ENCODE peak calls at places on chromosome 16, in four cellular contexts. S, J, I and T are unnamed samples.

GRCh38 chr16:46972429-46972970 is 974 bp downstream of the DNAJA2 start:
- DNase-seq in S (peak), J (peak), I (peak), T (no peak)

GRCh38 chr16:86428729-86429472 is 81.4 kb upstream of the FOXF1 start:
- DNase-seq in S (no peak), J (no peak), I (no peak), T (no peak)

GRCh38 chr16:400061-400540 is 1.6 kb upstream of the DECR2 start:
- DNase-seq in S (no peak), J (no peak), I (no peak), T (no peak)

GRCh38 chr16:20675488-20676267 is 21.8 kb downstream of the ACSM1 start:
- DNase-seq in S (no peak), J (peak), I (peak), T (no peak)

GRCh38 chr16:85330694-85331188 is 218.5 kb upstream of the CIBAR2 start:
- DNase-seq in S (peak), J (peak), I (peak), T (no peak)

GRCh38 chr16:3751878-3752277 is 34.6 kb upstream of the TRAP1 start:
- DNase-seq in S (no peak), J (no peak), I (no peak), T (no peak)

GRCh38 chr16:54283735-54284318 is 2.8 kb downstream of the IRX3 start:
- DNase-seq in S (no peak), J (no peak), I (no peak), T (no peak)

GRCh38 chr16:70345840-70346239 is 863 bp upstream of the DDX19A start:
- DNase-seq in S (no peak), J (no peak), I (no peak), T (no peak)

GRCh38 chr16:35797811-35798210 is 2338.4 kb downstream of the TP53TG3F start:
- DNase-seq in S (no peak), J (no peak), I (no peak), T (no peak)

GRCh38 chr16:380837-381787 is 666 bp downstream of the PGAP6 start:
- DNase-seq in S (no peak), J (peak), I (no peak), T (no peak)

GRCh38 chr16:4847774-4848587 is 700 bp downstream of the UBN1 start:
- DNase-seq in S (peak), J (peak), I (peak), T (no peak)

GRCh38 chr16:26672206-26672605 is 394.5 kb upstream of the C16orf82 start:
- DNase-seq in S (no peak), J (no peak), I (no peak), T (no peak)

GRCh38 chr16:74951206-74951605 is 33.7 kb downstream of the WDR59 start:
- DNase-seq in S (no peak), J (no peak), I (no peak), T (no peak)

DNA sequence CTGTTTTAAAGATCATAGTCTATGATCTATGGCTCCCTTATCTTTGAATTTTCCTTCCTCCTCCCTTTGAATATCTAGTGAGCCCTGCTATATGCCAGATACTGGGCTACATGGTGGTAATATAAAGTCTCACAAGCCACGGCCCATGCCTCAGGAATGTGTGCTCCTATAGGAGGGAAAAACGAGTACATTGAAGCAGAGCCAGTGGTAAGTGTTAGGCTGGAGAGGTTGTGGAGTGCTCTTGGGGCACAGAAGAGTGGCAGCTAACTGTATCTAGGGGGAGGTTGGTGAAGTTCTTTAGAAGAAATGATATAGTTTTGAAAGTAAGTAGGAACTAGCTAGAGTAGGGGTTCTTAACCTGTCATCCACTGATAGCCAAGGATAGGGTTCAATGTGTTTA is 105.8 kb upstream of the PMFBP1 start:
- DNase-seq in S (no peak), J (no peak), I (no peak), T (no peak)
- H3K9ac ChIP-seq in S (no peak), J (no peak), I (no peak), T (no peak)

GRCh38 chr16:15489016-15489415 is 54.6 kb downstream of the BMERB1 start:
- DNase-seq in S (no peak), J (no peak), I (no peak), T (no peak)
- H3K9ac ChIP-seq in S (no peak), J (peak), I (peak), T (no peak)

DNA sequence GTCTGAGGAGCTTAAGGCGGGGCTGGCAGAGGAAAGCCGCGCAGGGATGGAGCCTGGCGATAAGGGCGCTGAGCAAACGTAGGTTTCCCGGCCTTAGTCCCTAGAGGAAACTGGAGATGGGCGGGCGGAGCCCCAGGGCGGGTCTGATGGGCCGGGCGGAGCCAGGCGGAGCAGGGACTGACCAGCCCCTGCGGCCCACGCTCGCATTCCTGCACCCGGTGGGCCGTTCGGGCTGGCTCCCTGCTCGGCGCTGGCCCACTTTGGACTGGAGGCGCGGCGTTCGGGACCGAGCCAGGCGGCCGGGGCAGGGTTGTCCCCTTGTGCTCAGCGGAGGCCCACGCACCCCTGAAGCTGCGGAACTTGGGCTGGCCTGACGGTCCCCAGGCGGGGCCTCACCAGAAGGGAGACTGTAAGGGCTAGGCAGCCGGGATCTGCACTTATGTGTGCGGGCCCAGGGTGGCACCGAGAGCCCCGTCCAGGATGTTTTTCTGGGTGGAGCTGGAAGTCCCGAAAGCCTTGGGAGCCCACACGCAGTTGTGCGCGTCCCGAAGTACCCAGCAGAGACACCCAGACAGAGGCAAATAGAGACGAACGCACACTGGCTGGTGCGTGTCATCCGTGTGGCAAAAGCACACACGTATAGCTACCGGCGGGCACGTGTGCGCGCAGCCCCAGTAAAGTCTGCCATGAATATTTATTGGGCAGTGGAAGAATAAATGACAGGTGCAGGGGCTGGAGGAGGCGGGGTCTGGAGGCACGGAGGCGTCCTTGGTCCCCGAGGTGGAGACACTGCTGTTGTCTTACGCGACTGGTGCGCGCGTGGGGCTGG is 1.4 kb downstream of the PYDC1 start:
- DNase-seq in S (peak), J (peak), I (peak), T (no peak)
- H3K9ac ChIP-seq in S (no peak), J (no peak), I (peak), T (no peak)

DNA sequence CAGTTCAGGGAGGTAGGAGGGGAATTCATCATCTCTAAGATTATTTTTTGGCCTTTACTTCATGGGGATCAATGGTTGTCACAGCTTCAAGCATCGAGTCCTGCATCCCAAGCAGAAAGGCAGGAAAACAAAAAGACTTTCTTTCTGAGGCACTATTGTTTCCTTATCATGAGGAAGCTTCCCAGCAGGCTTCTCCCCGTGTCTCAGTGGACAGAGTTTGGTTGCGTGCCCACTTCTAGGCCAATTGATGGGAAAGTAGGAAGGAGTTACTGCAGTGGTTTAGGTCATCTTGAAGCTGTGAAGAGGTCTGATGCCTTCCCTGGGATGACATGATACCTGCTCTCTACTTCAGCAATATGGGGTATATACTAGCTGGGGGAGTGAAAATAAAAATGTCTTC is 175.3 kb upstream of the CDH13 start:
- DNase-seq in S (no peak), J (no peak), I (no peak), T (no peak)
- H3K9ac ChIP-seq in S (no peak), J (no peak), I (no peak), T (no peak)

DNA sequence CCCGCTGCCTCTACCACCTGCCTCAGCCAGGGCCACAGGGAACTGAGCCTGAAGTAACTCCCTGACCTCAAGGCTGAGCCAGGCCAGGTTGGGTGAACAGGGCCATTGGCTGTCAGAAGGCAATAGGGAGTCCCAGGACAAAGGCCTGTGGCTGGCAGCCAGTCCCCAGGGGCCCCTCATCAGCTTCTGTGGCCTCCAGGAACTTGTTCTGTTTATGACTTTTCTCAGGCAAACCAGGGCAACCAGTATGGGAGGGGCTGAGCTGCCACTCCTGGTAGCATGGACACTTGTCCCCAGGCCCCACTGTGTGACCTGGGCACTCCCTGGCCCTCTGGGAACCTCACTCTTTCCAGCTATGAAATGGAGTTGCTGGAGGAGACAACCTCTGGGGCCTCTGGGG is 40.1 kb downstream of the CPNE2 start:
- DNase-seq in S (no peak), J (no peak), I (peak), T (no peak)
- H3K9ac ChIP-seq in S (no peak), J (no peak), I (no peak), T (no peak)

GRCh38 chr16:9046667-9047055 is 44.8 kb upstream of the HAPSTR1 start:
- DNase-seq in S (no peak), J (no peak), I (no peak), T (no peak)
- H3K9ac ChIP-seq in S (no peak), J (no peak), I (no peak), T (no peak)

GRCh38 chr16:24423332-24423731 is 116.0 kb upstream of the RBBP6 start:
- DNase-seq in S (no peak), J (no peak), I (no peak), T (no peak)
- H3K9ac ChIP-seq in S (no peak), J (no peak), I (no peak), T (no peak)

GRCh38 chr16:83972256-83973008 is 4.4 kb downstream of the NECAB2 start:
- DNase-seq in S (no peak), J (no peak), I (no peak), T (no peak)
- H3K9ac ChIP-seq in S (no peak), J (no peak), I (no peak), T (no peak)

GRCh38 chr16:67114793-67115192 is 5.1 kb downstream of the PHAF1 start:
- DNase-seq in S (no peak), J (peak), I (no peak), T (no peak)
- H3K9ac ChIP-seq in S (no peak), J (peak), I (peak), T (no peak)